ENCODE peak calls at places on chromosomes 12 and 14, in eight cellular contexts. One of them, this sample, is unnamed.

GRCh38 chr14:29681308-29681707 is 246.3 kb downstream of the PRKD1 start:
- DNase-seq in astrocyte of the spinal cord: no peak
- DNase-seq in endodermal cell: no peak
- DNase-seq in type B pancreatic cell: no peak
- DNase-seq in IMR-90: peak
- DNase-seq in AG10803: no peak
- DNase-seq in epithelial cell of esophagus: no peak
- DNase-seq in Peyer's patch: no peak
- DNase-seq in this sample: peak

GRCh38 chr14:69951935-69952334 is 72.7 kb downstream of the SMOC1 start:
- DNase-seq in astrocyte of the spinal cord: no peak
- DNase-seq in endodermal cell: no peak
- DNase-seq in type B pancreatic cell: no peak
- DNase-seq in IMR-90: no peak
- DNase-seq in AG10803: no peak
- DNase-seq in epithelial cell of esophagus: no peak
- DNase-seq in Peyer's patch: no peak
- DNase-seq in this sample: no peak

GRCh38 chr12:102816816-102817434 is 100.1 kb downstream of the PAH start:
- DNase-seq in astrocyte of the spinal cord: peak
- DNase-seq in endodermal cell: no peak
- DNase-seq in type B pancreatic cell: no peak
- DNase-seq in IMR-90: peak
- DNase-seq in AG10803: peak
- DNase-seq in epithelial cell of esophagus: peak
- DNase-seq in Peyer's patch: no peak
- DNase-seq in this sample: peak

GRCh38 chr12:52529417-52529816 is 9.2 kb upstream of the KRT5 start:
- DNase-seq in astrocyte of the spinal cord: no peak
- DNase-seq in endodermal cell: peak
- DNase-seq in type B pancreatic cell: no peak
- DNase-seq in IMR-90: no peak
- DNase-seq in AG10803: no peak
- DNase-seq in epithelial cell of esophagus: no peak
- DNase-seq in Peyer's patch: peak
- DNase-seq in this sample: no peak

GRCh38 chr14:104107611-104108569 is 22.4 kb downstream of the ASPG start:
- DNase-seq in astrocyte of the spinal cord: no peak
- DNase-seq in endodermal cell: peak
- DNase-seq in type B pancreatic cell: no peak
- DNase-seq in IMR-90: no peak
- DNase-seq in AG10803: no peak
- DNase-seq in epithelial cell of esophagus: peak
- DNase-seq in Peyer's patch: peak
- DNase-seq in this sample: no peak

GRCh38 chr12:31736472-31736871 is 7.7 kb upstream of the AMN1 start:
- DNase-seq in astrocyte of the spinal cord: peak
- DNase-seq in endodermal cell: no peak
- DNase-seq in type B pancreatic cell: no peak
- DNase-seq in IMR-90: peak
- DNase-seq in AG10803: peak
- DNase-seq in epithelial cell of esophagus: peak
- DNase-seq in Peyer's patch: no peak
- DNase-seq in this sample: peak

GRCh38 chr12:58919271-58920101 is 818 bp downstream of the LRIG3 start:
- DNase-seq in astrocyte of the spinal cord: peak
- DNase-seq in endodermal cell: peak
- DNase-seq in type B pancreatic cell: peak
- DNase-seq in IMR-90: peak
- DNase-seq in AG10803: peak
- DNase-seq in epithelial cell of esophagus: peak
- DNase-seq in Peyer's patch: peak
- DNase-seq in this sample: peak

GRCh38 chr14:92676031-92676430 is 72.4 kb downstream of the LGMN start:
- DNase-seq in astrocyte of the spinal cord: no peak
- DNase-seq in endodermal cell: no peak
- DNase-seq in type B pancreatic cell: no peak
- DNase-seq in IMR-90: no peak
- DNase-seq in AG10803: no peak
- DNase-seq in epithelial cell of esophagus: no peak
- DNase-seq in Peyer's patch: peak
- DNase-seq in this sample: no peak

GRCh38 chr12:117890137-117890536 is 78.7 kb downstream of the KSR2 start:
- DNase-seq in astrocyte of the spinal cord: no peak
- DNase-seq in endodermal cell: peak
- DNase-seq in type B pancreatic cell: no peak
- DNase-seq in IMR-90: no peak
- DNase-seq in AG10803: no peak
- DNase-seq in epithelial cell of esophagus: no peak
- DNase-seq in Peyer's patch: no peak
- DNase-seq in this sample: no peak
- TF ChIP-seq CTCF in astrocyte of the spinal cord: no peak
- TF ChIP-seq CTCF in endodermal cell: peak
- TF ChIP-seq CTCF in type B pancreatic cell: peak
- TF ChIP-seq CTCF in IMR-90: no peak
- TF ChIP-seq CTCF in AG10803: no peak
- TF ChIP-seq CTCF in epithelial cell of esophagus: no peak
- TF ChIP-seq CTCF in Peyer's patch: no peak
- TF ChIP-seq CTCF in this sample: peak

GRCh38 chr14:91394105-91395081 is 23.2 kb downstream of the CCDC88C start:
- DNase-seq in astrocyte of the spinal cord: no peak
- DNase-seq in endodermal cell: no peak
- DNase-seq in type B pancreatic cell: no peak
- DNase-seq in IMR-90: no peak
- DNase-seq in AG10803: no peak
- DNase-seq in epithelial cell of esophagus: no peak
- DNase-seq in Peyer's patch: no peak
- DNase-seq in this sample: no peak
- TF ChIP-seq CTCF in astrocyte of the spinal cord: no peak
- TF ChIP-seq CTCF in endodermal cell: no peak
- TF ChIP-seq CTCF in type B pancreatic cell: no peak
- TF ChIP-seq CTCF in IMR-90: no peak
- TF ChIP-seq CTCF in AG10803: no peak
- TF ChIP-seq CTCF in epithelial cell of esophagus: no peak
- TF ChIP-seq CTCF in Peyer's patch: no peak
- TF ChIP-seq CTCF in this sample: no peak

DNA sequence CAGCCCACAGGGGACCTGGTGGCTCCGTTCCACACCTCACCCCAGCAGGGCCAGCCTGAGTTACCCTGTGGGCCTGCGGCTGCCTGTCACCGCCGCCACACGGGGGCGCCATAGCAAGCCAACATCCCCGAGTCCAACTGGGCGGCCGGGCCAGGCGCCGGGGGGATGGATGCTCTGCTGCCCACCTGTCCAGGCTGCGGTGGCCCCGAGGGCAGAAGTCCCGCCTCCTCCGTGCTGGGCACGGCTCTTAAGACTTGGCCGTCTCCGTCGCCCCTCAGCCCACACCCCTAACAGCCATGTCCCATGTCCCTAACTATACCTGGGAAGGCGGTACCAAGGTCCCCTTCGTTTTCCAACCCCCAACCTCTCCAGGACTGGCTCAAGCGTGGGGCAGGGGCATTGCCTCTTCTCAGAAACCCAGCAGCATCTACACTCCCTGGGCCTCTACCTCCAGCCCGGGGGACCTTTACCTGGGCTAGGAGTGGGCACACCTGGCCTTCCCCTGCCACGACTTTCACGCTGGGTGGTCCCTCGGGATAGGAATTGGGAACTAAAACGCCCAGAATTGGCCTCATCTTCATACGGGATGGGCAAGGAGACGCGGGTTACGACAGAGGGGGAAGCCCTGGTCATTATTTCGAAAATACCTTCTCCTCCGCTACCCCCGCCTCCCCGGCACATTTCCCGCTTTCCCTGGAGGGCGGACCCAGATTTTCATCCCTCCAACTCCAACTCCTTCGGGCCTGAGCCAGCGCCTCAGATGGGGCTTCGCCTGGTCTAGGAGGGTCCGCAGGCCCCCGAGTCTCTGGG is 1.1 kb upstream of the CYP46A1 start:
- DNase-seq in astrocyte of the spinal cord: peak
- DNase-seq in endodermal cell: peak
- DNase-seq in type B pancreatic cell: peak
- DNase-seq in IMR-90: peak
- DNase-seq in AG10803: peak
- DNase-seq in epithelial cell of esophagus: peak
- DNase-seq in Peyer's patch: peak
- DNase-seq in this sample: peak
- TF ChIP-seq CTCF in astrocyte of the spinal cord: peak
- TF ChIP-seq CTCF in endodermal cell: peak
- TF ChIP-seq CTCF in type B pancreatic cell: peak
- TF ChIP-seq CTCF in IMR-90: peak
- TF ChIP-seq CTCF in AG10803: peak
- TF ChIP-seq CTCF in epithelial cell of esophagus: peak
- TF ChIP-seq CTCF in Peyer's patch: peak
- TF ChIP-seq CTCF in this sample: peak

GRCh38 chr12:121227294-121227693 is 17.4 kb downstream of the P2RX4 start:
- DNase-seq in astrocyte of the spinal cord: no peak
- DNase-seq in endodermal cell: no peak
- DNase-seq in type B pancreatic cell: no peak
- DNase-seq in IMR-90: no peak
- DNase-seq in AG10803: no peak
- DNase-seq in epithelial cell of esophagus: peak
- DNase-seq in Peyer's patch: peak
- DNase-seq in this sample: no peak
- TF ChIP-seq CTCF in astrocyte of the spinal cord: no peak
- TF ChIP-seq CTCF in endodermal cell: no peak
- TF ChIP-seq CTCF in type B pancreatic cell: no peak
- TF ChIP-seq CTCF in IMR-90: no peak
- TF ChIP-seq CTCF in AG10803: no peak
- TF ChIP-seq CTCF in epithelial cell of esophagus: no peak
- TF ChIP-seq CTCF in Peyer's patch: peak
- TF ChIP-seq CTCF in this sample: no peak

GRCh38 chr14:51652168-51653095 is 722 bp downstream of the FRMD6 start:
- DNase-seq in astrocyte of the spinal cord: peak
- DNase-seq in endodermal cell: peak
- DNase-seq in type B pancreatic cell: peak
- DNase-seq in IMR-90: no peak
- DNase-seq in AG10803: no peak
- DNase-seq in epithelial cell of esophagus: no peak
- DNase-seq in Peyer's patch: peak
- DNase-seq in this sample: no peak
- TF ChIP-seq CTCF in astrocyte of the spinal cord: no peak
- TF ChIP-seq CTCF in endodermal cell: peak
- TF ChIP-seq CTCF in type B pancreatic cell: peak
- TF ChIP-seq CTCF in IMR-90: no peak
- TF ChIP-seq CTCF in AG10803: no peak
- TF ChIP-seq CTCF in epithelial cell of esophagus: no peak
- TF ChIP-seq CTCF in Peyer's patch: no peak
- TF ChIP-seq CTCF in this sample: no peak

DNA sequence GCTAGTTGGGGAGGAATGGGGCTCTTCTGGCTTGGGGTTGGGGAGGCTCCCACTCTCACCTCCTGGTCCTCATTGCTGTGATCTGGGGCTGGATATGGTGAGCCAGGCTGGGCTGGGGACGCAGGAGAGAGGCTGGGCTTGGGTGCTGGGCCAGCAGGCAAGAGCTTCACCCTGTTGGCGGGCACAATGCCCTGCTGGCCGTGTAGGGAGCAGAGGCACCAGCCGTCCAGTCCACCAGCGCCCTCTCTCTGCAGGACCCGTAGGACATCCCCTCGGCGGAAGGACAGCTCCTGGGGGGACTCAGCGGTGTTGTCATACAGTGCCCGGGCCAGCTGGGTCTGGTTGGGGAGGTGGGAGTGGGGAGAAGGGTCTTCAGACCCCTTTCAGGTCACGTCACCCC is 4.5 kb downstream of the EFS start:
- DNase-seq in astrocyte of the spinal cord: no peak
- DNase-seq in endodermal cell: peak
- DNase-seq in type B pancreatic cell: no peak
- DNase-seq in IMR-90: no peak
- DNase-seq in AG10803: no peak
- DNase-seq in epithelial cell of esophagus: no peak
- DNase-seq in Peyer's patch: peak
- DNase-seq in this sample: no peak
- TF ChIP-seq CTCF in astrocyte of the spinal cord: peak
- TF ChIP-seq CTCF in endodermal cell: peak
- TF ChIP-seq CTCF in type B pancreatic cell: no peak
- TF ChIP-seq CTCF in IMR-90: peak
- TF ChIP-seq CTCF in AG10803: no peak
- TF ChIP-seq CTCF in epithelial cell of esophagus: no peak
- TF ChIP-seq CTCF in Peyer's patch: no peak
- TF ChIP-seq CTCF in this sample: no peak

DNA sequence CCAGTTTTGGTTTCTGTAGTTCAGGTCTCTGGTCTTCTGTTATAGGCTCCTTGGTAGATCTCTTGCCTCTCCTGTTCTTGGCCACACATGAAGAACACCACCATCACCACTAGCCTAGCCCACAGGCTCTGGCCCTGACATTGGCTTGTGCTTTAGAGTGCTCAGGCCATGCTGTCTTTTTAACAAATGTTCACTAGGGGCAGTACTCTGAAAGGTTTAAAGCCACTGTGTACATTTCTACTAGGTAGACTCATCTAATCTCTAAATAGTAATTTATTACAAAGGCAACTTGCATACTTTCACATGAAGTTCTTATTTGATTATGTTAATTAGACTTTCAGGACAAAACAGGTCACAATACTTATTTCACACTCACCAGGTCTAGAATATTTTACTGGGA is 38.3 kb downstream of the PDE6H start:
- DNase-seq in astrocyte of the spinal cord: no peak
- DNase-seq in endodermal cell: peak
- DNase-seq in type B pancreatic cell: no peak
- DNase-seq in IMR-90: no peak
- DNase-seq in AG10803: no peak
- DNase-seq in epithelial cell of esophagus: peak
- DNase-seq in Peyer's patch: no peak
- DNase-seq in this sample: no peak
- TF ChIP-seq CTCF in astrocyte of the spinal cord: peak
- TF ChIP-seq CTCF in endodermal cell: peak
- TF ChIP-seq CTCF in type B pancreatic cell: peak
- TF ChIP-seq CTCF in IMR-90: no peak
- TF ChIP-seq CTCF in AG10803: peak
- TF ChIP-seq CTCF in epithelial cell of esophagus: peak
- TF ChIP-seq CTCF in Peyer's patch: no peak
- TF ChIP-seq CTCF in this sample: peak

GRCh38 chr12:27585739-27586265 is 61.8 kb downstream of the PPFIBP1 start:
- DNase-seq in astrocyte of the spinal cord: no peak
- DNase-seq in endodermal cell: no peak
- DNase-seq in type B pancreatic cell: no peak
- DNase-seq in IMR-90: no peak
- DNase-seq in AG10803: no peak
- DNase-seq in epithelial cell of esophagus: no peak
- DNase-seq in Peyer's patch: no peak
- DNase-seq in this sample: no peak
- TF ChIP-seq CTCF in astrocyte of the spinal cord: no peak
- TF ChIP-seq CTCF in endodermal cell: no peak
- TF ChIP-seq CTCF in type B pancreatic cell: no peak
- TF ChIP-seq CTCF in IMR-90: no peak
- TF ChIP-seq CTCF in AG10803: no peak
- TF ChIP-seq CTCF in epithelial cell of esophagus: no peak
- TF ChIP-seq CTCF in Peyer's patch: no peak
- TF ChIP-seq CTCF in this sample: no peak

GRCh38 chr12:22935090-22935489 is 310.1 kb downstream of the ETNK1 start:
- DNase-seq in astrocyte of the spinal cord: peak
- DNase-seq in endodermal cell: peak
- DNase-seq in type B pancreatic cell: no peak
- DNase-seq in IMR-90: no peak
- DNase-seq in AG10803: no peak
- DNase-seq in epithelial cell of esophagus: no peak
- DNase-seq in Peyer's patch: no peak
- DNase-seq in this sample: no peak
- TF ChIP-seq CTCF in astrocyte of the spinal cord: no peak
- TF ChIP-seq CTCF in endodermal cell: peak
- TF ChIP-seq CTCF in type B pancreatic cell: no peak
- TF ChIP-seq CTCF in IMR-90: no peak
- TF ChIP-seq CTCF in AG10803: no peak
- TF ChIP-seq CTCF in epithelial cell of esophagus: no peak
- TF ChIP-seq CTCF in Peyer's patch: no peak
- TF ChIP-seq CTCF in this sample: no peak